ENCODE peak calls at places on chromosomes 1 and 21, in ten cellular contexts. D, J, Z, X, M, I, B, O, R and V are unnamed samples.

GRCh38 chr1:175530167-175530566 is 213.2 kb downstream of the TNR start:
- DNase-seq in D (no peak), J (peak), Z (no peak), X (no peak), M (no peak), I (no peak), B (no peak), O (no peak), R (no peak), V (no peak)

GRCh38 chr1:117070124-117070523 is 10.0 kb downstream of the TTF2 start:
- DNase-seq in D (no peak), J (no peak), Z (no peak), X (no peak), M (no peak), I (no peak), B (no peak), O (no peak), R (no peak), V (no peak)

GRCh38 chr21:20592482-20592881 is 405.7 kb upstream of the NCAM2 start:
- DNase-seq in D (no peak), J (no peak), Z (no peak), X (no peak), M (peak), I (no peak), B (peak), O (no peak), R (no peak), V (no peak)

GRCh38 chr21:38925923-38926322 is 120.2 kb downstream of the ETS2 start:
- DNase-seq in D (no peak), J (no peak), Z (no peak), X (no peak), M (no peak), I (no peak), B (no peak), O (peak), R (no peak), V (no peak)

GRCh38 chr1:8510041-8510823 is 192.3 kb downstream of the SLC45A1 start:
- DNase-seq in D (no peak), J (peak), Z (no peak), X (no peak), M (peak), I (peak), B (no peak), O (no peak), R (peak), V (peak)

GRCh38 chr1:19124273-19124672 is 85.8 kb downstream of the UBR4 start:
- DNase-seq in D (no peak), J (no peak), Z (no peak), X (no peak), M (no peak), I (no peak), B (peak), O (no peak), R (no peak), V (peak)

GRCh38 chr21:38181101-38181500 is 75.7 kb upstream of the KCNJ15 start:
- DNase-seq in D (no peak), J (no peak), Z (no peak), X (no peak), M (no peak), I (no peak), B (no peak), O (no peak), R (no peak), V (no peak)

GRCh38 chr1:111725192-111725591 is 14.0 kb downstream of the INKA2 start:
- DNase-seq in D (no peak), J (peak), Z (no peak), X (no peak), M (no peak), I (no peak), B (no peak), O (no peak), R (no peak), V (no peak)

GRCh38 chr1:170669036-170669435 is 5.1 kb downstream of the PRRX1 start:
- DNase-seq in D (no peak), J (no peak), Z (no peak), X (no peak), M (no peak), I (no peak), B (no peak), O (no peak), R (no peak), V (no peak)

GRCh38 chr1:165235777-165236285 is 120.7 kb downstream of the LMX1A start:
- DNase-seq in D (no peak), J (peak), Z (no peak), X (no peak), M (no peak), I (no peak), B (no peak), O (no peak), R (peak), V (peak)

GRCh38 chr1:187067160-187067559 is 238.4 kb downstream of the PLA2G4A start:
- DNase-seq in D (no peak), J (no peak), Z (no peak), X (no peak), M (no peak), I (no peak), B (no peak), O (peak), R (no peak), V (no peak)

GRCh38 chr1:16232316-16232710 is 4.7 kb downstream of the CPLANE2 start:
- DNase-seq in D (no peak), J (no peak), Z (no peak), X (no peak), M (no peak), I (no peak), B (no peak), O (peak), R (no peak), V (no peak)